ENCODE peak calls at places on chromosomes 13 and 19, in five cellular contexts. S, Y, W, G and X are unnamed samples.

GRCh38 chr19:40521276-40521675 is 54.5 kb downstream of the SPTBN4 start:
- DNase-seq in S (no peak), Y (no peak), W (no peak), G (no peak), X (no peak)

GRCh38 chr13:113783966-113784644 is 25.1 kb downstream of the TMEM255B start:
- DNase-seq in S (no peak), Y (no peak), W (no peak), G (no peak), X (no peak)

GRCh38 chr13:109769275-109769674 is 17.1 kb downstream of the IRS2 start:
- DNase-seq in S (no peak), Y (no peak), W (no peak), G (no peak), X (no peak)

GRCh38 chr19:57096640-57097361 is 23.0 kb upstream of the USP29 start:
- DNase-seq in S (no peak), Y (no peak), W (no peak), G (no peak), X (no peak)

GRCh38 chr13:24512208-24513068 is at the start of gene PARP4:
- DNase-seq in S (peak), Y (peak), W (peak), G (peak), X (peak)

GRCh38 chr13:110713981-110714797 is 689 bp downstream of the ING1 start:
- DNase-seq in S (peak), Y (peak), W (peak), G (peak), X (no peak)

GRCh38 chr13:36124236-36124822 is 6.9 kb downstream of the DCLK1 start:
- DNase-seq in S (no peak), Y (no peak), W (no peak), G (no peak), X (no peak)

GRCh38 chr13:33817513-33817842 is 471 bp upstream of the RFC3 start:
- DNase-seq in S (no peak), Y (no peak), W (no peak), G (peak), X (no peak)

GRCh38 chr13:41645313-41645712 is 188.0 kb downstream of the RGCC start:
- DNase-seq in S (no peak), Y (no peak), W (no peak), G (no peak), X (no peak)

GRCh38 chr13:21075303-21076264 is 14.2 kb upstream of the LATS2 start:
- DNase-seq in S (peak), Y (peak), W (peak), G (peak), X (no peak)

GRCh38 chr19:3343619-3344502 is 22.5 kb upstream of the NFIC start:
- DNase-seq in S (no peak), Y (no peak), W (no peak), G (peak), X (no peak)

GRCh38 chr13:20847298-20847697 is 55.2 kb downstream of the XPO4 start:
- DNase-seq in S (no peak), Y (no peak), W (no peak), G (peak), X (no peak)

GRCh38 chr13:75120071-75120470 is 361.9 kb downstream of the TBC1D4 start:
- DNase-seq in S (no peak), Y (no peak), W (no peak), G (no peak), X (no peak)

GRCh38 chr13:77437267-77437666 is 98.2 kb upstream of the SCEL start:
- DNase-seq in S (no peak), Y (no peak), W (no peak), G (no peak), X (no peak)

GRCh38 chr13:44489751-44490150 is 86.4 kb downstream of the TSC22D1 start:
- DNase-seq in S (no peak), Y (no peak), W (no peak), G (no peak), X (no peak)

GRCh38 chr13:95226051-95226450 is 75.2 kb downstream of the ABCC4 start:
- DNase-seq in S (no peak), Y (no peak), W (no peak), G (no peak), X (no peak)

GRCh38 chr13:59303433-59303832 is 860.3 kb downstream of the DIAPH3 start:
- DNase-seq in S (no peak), Y (no peak), W (no peak), G (no peak), X (no peak)

GRCh38 chr19:7710616-7711015 is 8.7 kb upstream of the FCER2 start:
- DNase-seq in S (no peak), Y (no peak), W (no peak), G (no peak), X (no peak)

GRCh38 chr19:55091126-55091910 is 15.6 kb downstream of the EPS8L1 start:
- DNase-seq in S (no peak), Y (no peak), W (no peak), G (no peak), X (peak)

GRCh38 chr13:41416276-41416675 is 41.1 kb upstream of the RGCC start:
- DNase-seq in S (no peak), Y (no peak), W (no peak), G (no peak), X (no peak)

GRCh38 chr13:76438050-76438449 is 448.2 kb downstream of the KCTD12 start:
- DNase-seq in S (no peak), Y (no peak), W (no peak), G (no peak), X (no peak)

GRCh38 chr19:18700501-18701249 is 17.2 kb downstream of the CRTC1 start:
- DNase-seq in S (peak), Y (peak), W (no peak), G (peak), X (peak)

GRCh38 chr13:80339841-80340642 is 884 bp downstream of the SPRY2 start:
- DNase-seq in S (peak), Y (peak), W (peak), G (peak), X (no peak)

GRCh38 chr13:110813646-110814624 is 100.4 kb downstream of the ING1 start:
- DNase-seq in S (no peak), Y (no peak), W (no peak), G (no peak), X (no peak)

GRCh38 chr19:35793381-35794165 is 18.2 kb downstream of the ARHGAP33 start:
- DNase-seq in S (no peak), Y (no peak), W (no peak), G (no peak), X (no peak)

GRCh38 chr19:45276284-45276687 is 25.2 kb downstream of the MARK4 start:
- DNase-seq in S (no peak), Y (no peak), W (no peak), G (no peak), X (no peak)

GRCh38 chr19:50050406-50051223 is 24.8 kb downstream of the ZNF473 start:
- DNase-seq in S (peak), Y (peak), W (no peak), G (peak), X (peak)

GRCh38 chr19:50046649-50047503 is 21.1 kb downstream of the ZNF473 start:
- DNase-seq in S (no peak), Y (peak), W (no peak), G (peak), X (no peak)

GRCh38 chr19:50047686-50048085 is 21.9 kb downstream of the ZNF473 start:
- DNase-seq in S (no peak), Y (no peak), W (no peak), G (no peak), X (no peak)

GRCh38 chr19:50053119-50053518 is 27.3 kb downstream of the ZNF473 start:
- DNase-seq in S (no peak), Y (no peak), W (no peak), G (no peak), X (no peak)

GRCh38 chr19:50051964-50052363 is 26.2 kb downstream of the ZNF473 start:
- DNase-seq in S (no peak), Y (no peak), W (no peak), G (no peak), X (no peak)
- TF ChIP-seq CTCF in S (no peak), Y (no peak), W (no peak), G (no peak), X (no peak)

DNA sequence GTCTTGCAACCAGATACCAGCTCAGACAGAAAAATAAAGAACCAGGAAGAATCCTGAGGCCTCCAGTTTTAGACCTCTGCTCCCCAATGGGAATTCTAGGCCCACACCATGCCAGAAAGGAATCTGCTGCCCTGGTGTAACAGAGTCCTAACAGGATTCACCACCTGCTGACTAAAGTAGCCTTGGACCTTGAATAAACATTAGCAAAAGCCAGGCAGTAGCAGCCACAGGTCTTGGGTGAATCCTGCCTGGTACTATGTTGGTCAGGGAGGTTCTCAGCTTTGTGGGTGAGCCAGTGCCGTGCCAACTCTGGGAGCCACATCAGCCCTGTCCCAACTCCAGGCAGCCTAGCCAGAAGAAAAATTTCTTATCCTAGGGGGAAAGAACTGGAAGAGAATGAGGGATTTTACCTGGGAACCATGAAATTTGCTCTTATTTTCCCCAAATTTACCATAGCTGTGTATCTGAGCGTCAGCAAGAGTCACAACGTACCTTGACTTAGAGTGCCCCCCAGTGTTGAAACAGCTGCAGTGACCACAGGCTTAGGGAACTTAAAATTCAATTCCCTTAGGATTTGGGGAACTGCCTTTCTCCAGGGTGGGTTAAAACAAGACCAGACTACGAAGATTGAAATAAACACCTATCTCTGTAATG is 1895.6 kb upstream of the PRR20A start:
- DNase-seq in S (peak), Y (peak), W (no peak), G (peak), X (no peak)
- TF ChIP-seq CTCF in S (peak), Y (peak), W (peak), G (peak), X (peak)

GRCh38 chr13:27339299-27339698 is 68.7 kb downstream of the RASL11A start:
- DNase-seq in S (peak), Y (peak), W (no peak), G (peak), X (peak)
- TF ChIP-seq CTCF in S (peak), Y (peak), W (peak), G (peak), X (peak)

DNA sequence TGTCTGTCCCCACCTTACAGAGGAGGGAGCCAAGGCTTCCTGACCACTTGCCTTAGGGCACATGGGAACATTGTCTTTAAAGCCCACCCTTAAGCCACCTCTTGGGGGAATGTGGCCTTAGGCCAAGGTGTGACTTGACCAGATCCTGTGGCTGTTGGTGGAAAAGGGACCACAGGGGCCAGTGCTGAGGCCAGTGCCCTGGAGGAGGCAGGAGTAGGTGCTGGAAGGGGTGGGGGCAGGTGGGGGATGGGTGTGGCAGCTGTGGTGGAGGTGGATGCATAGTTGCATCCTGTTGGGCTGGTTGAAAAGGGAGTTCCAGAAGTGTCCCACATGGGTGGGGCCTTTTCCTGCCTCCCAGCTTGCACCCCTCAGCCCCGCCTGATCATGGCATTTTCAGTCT is 44.8 kb downstream of the DNM2 start:
- DNase-seq in S (no peak), Y (no peak), W (no peak), G (peak), X (no peak)
- TF ChIP-seq CTCF in S (no peak), Y (no peak), W (no peak), G (no peak), X (no peak)

DNA sequence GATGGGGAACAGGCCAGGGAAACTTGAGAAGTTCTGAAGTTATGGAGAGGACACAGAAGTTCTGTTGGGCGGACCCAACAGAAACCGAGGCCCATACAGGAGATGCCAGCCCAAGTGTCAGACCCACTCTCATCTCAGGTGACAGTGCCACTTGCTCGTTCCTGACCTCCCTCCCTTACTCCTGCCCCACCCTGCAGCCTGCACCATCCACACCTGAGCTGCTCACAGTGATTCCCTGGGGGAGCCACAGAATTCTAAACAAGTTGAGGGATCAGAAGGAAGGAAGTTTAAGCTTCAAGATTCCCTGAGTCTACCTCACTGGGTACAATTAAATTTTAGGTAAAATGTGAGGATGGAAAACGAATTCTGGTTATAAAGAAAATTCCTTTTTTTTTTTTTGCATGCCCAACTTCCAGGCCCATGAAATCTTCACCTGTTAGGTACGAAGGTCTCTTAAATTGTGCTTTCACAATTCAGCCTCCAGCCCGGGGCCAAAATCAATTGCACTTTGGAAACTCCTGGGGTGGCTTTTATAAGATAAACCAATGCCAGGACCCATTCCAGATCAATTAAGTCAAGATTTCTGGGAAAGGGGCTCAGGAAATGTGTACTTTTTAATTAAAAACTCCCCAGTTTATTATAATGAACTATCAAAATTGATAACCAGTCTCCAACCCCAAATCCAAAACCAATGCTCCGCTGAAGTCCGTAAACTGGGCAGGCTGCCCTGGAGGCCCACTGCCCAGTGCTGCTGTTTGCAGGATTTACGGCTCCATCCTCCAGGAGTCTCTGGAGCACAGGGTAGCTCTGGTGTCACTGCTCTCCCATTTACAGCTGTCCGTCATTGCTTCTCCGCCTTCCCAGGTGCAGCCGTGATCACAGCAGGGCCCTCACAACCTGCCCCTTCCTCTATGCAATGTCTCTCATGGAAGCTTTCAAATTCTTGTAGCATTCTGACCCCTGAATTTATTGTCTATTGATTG is 643.5 kb downstream of the UQCRFS1 start:
- DNase-seq in S (no peak), Y (no peak), W (no peak), G (peak), X (no peak)
- TF ChIP-seq CTCF in S (no peak), Y (no peak), W (no peak), G (peak), X (no peak)

GRCh38 chr13:48629282-48629681 is 24.4 kb upstream of the CYSLTR2 start:
- DNase-seq in S (no peak), Y (no peak), W (no peak), G (no peak), X (no peak)
- TF ChIP-seq CTCF in S (no peak), Y (no peak), W (no peak), G (no peak), X (no peak)

GRCh38 chr19:15251749-15252397 is 19.6 kb upstream of the EPHX3 start:
- DNase-seq in S (peak), Y (peak), W (peak), G (peak), X (no peak)
- TF ChIP-seq CTCF in S (peak), Y (peak), W (peak), G (peak), X (peak)